ENCODE peak calls at places on chromosomes 13 and 19, in four cellular contexts. T is left ventricle myocardium inferior, V is suprapubic skin, C is stomach. U is an unnamed sample.
A peak's percentile ranks its signal among the peaks of the same experiment; 100 is the strongest.

GRCh38 chr13:88592105-88592504 is 920.9 kb downstream of the SLITRK5 start:
- DNase-seq in T (no peak), V (no peak), C (no peak), U (no peak)

GRCh38 chr13:20828540-20829364 is 55.0 kb upstream of the EEF1AKMT1 start:
- DNase-seq in T (no peak), V (no peak), C (no peak), U (no peak)

GRCh38 chr19:42409477-42409876 is 17.7 kb downstream of the LIPE start:
- DNase-seq in T (peak; percentile 55), V (no peak), C (peak; percentile 36), U (no peak)

GRCh38 chr13:46756977-46757376 is 40.0 kb downstream of the ESD start:
- DNase-seq in T (no peak), V (no peak), C (no peak), U (no peak)

GRCh38 chr19:4523306-4524110 is 5.2 kb upstream of the PLIN4 start:
- DNase-seq in T (peak; percentile 51), V (no peak), C (peak; percentile 69), U (no peak)

GRCh38 chr13:78398743-78399410 is 204.5 kb downstream of the POU4F1 start:
- DNase-seq in T (no peak), V (no peak), C (no peak), U (no peak)

GRCh38 chr19:34367424-34367957 is 2.5 kb downstream of the GPI start:
- DNase-seq in T (no peak), V (no peak), C (no peak), U (no peak)

GRCh38 chr13:20616059-20616797 is 49.3 kb downstream of the IFT88 start:
- DNase-seq in T (no peak), V (no peak), C (no peak), U (no peak)

GRCh38 chr13:30107126-30107525 is 200.2 kb downstream of the KATNAL1 start:
- DNase-seq in T (no peak), V (peak; percentile 11), C (no peak), U (no peak)

GRCh38 chr19:21680026-21680425 is 87.4 kb downstream of the ZNF100 start:
- DNase-seq in T (no peak), V (no peak), C (no peak), U (no peak)

GRCh38 chr13:42001580-42001979 is 40.7 kb upstream of the VWA8 start:
- DNase-seq in T (no peak), V (no peak), C (no peak), U (no peak)

GRCh38 chr19:53045536-53045935 is 996 bp downstream of the ERVV-2 start:
- DNase-seq in T (no peak), V (no peak), C (no peak), U (no peak)

GRCh38 chr19:11397089-11397610 is 13.0 kb upstream of the EPOR start:
- DNase-seq in T (no peak), V (no peak), C (no peak), U (no peak)

GRCh38 chr13:40920826-40921225 is 98.3 kb downstream of the ELF1 start:
- DNase-seq in T (no peak), V (no peak), C (no peak), U (no peak)

GRCh38 chr13:91362908-91363307 is 15.4 kb downstream of the MIR17HG start:
- DNase-seq in T (no peak), V (no peak), C (no peak), U (no peak)

GRCh38 chr19:53254451-53255341 is at the start of gene ZNF677:
- DNase-seq in T (peak; percentile 94), V (peak; percentile 93), C (peak; percentile 74), U (peak; percentile 92)

GRCh38 chr13:29923554-29924481 is 73.4 kb upstream of the UBL3 start:
- DNase-seq in T (peak; percentile 42), V (no peak), C (peak; percentile 94), U (peak; percentile 96)

GRCh38 chr19:16463341-16463990 is 8.3 kb downstream of the EPS15L1 start:
- DNase-seq in T (no peak), V (no peak), C (no peak), U (no peak)
- H3K27ac ChIP-seq in T (peak overlapping the region; percentile 95), V (no peak overlapping the region), C (no peak overlapping the region), U (no peak overlapping the region)

DNA sequence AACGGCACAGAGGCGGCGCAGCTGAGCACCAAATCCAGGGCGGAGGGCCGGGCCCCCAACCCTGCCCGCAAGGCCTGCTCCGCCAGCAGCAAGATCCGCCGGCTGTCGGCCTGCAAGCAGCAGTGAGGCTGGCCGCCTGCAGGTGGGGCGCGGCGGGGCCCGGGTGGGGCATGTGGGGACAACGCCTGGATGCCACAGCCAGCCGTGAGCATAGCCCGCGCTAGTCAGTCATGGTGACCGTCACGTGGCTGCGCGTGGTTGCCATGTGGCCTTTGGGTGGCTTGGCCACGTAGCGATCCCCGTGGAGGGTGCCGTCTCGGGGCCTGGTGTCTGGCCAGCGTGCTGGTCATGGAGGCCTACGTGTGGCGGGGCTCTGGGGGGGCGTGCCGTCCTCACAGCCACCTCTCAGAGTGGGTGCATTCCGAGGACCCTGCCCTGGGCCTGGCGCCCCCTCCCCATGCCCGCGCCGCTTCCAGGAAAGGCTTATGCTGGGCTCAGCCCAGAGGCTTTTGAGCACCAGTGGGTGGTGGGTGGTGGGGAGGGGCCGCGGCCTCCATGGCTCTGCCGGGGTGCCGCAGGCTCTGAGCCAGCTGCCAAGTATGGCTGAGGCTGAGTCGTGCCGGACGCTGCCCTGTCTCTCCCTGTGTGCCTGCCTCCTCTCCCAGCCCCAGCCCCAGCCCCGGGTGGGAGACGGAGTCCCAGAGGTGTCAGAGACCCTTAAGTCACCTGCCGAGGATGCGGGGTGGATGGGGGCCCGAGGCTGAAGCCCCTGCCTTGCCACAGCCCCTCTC is 11.1 kb downstream of the CBARP start:
- DNase-seq in T (no peak), V (no peak), C (no peak), U (no peak)
- H3K27me3 ChIP-seq in T (no peaks in the 10 kb centered on the region), V (no peaks in the 10 kb centered on the region), C (no peaks in the 10 kb centered on the region), U (no peaks in the 10 kb centered on the region)

GRCh38 chr19:47758433-47758784 is 13.1 kb downstream of the NOP53 start:
- DNase-seq in T (no peak), V (no peak), C (no peak), U (no peak)
- H3K27ac ChIP-seq in T (no peak overlapping the region), V (no peak overlapping the region), C (no peak overlapping the region), U (no peak overlapping the region)

GRCh38 chr13:111505175-111505777 is 184.8 kb downstream of the TEX29 start:
- DNase-seq in T (no peak), V (peak; percentile 28), C (peak; percentile 25), U (no peak)

GRCh38 chr13:111506621-111507020 is 186.2 kb downstream of the TEX29 start:
- DNase-seq in T (no peak), V (peak; percentile 62), C (no peak), U (no peak)

GRCh38 chr13:111503905-111504695 is 183.7 kb downstream of the TEX29 start:
- DNase-seq in T (no peak), V (peak; percentile 47), C (peak; percentile 11), U (no peak)

GRCh38 chr13:111508164-111508870 is 187.9 kb downstream of the TEX29 start:
- DNase-seq in T (no peak), V (peak; percentile 66), C (peak; percentile 10), U (no peak)

GRCh38 chr13:111506131-111506530 is 185.7 kb downstream of the TEX29 start:
- DNase-seq in T (no peak), V (peak; percentile 38), C (peak; percentile 21), U (no peak)
- H3K27me3 ChIP-seq in T (peaks cover 91% of the 10 kb centered on the region), V (peaks cover 22% of the 10 kb centered on the region), C (peaks cover 54% of the 10 kb centered on the region), U (no peaks in the 10 kb centered on the region)

GRCh38 chr13:99984134-99984462 is 2.5 kb downstream of the ZIC2 start:
- DNase-seq in T (no peak), V (no peak), C (no peak), U (no peak)
- H3K27ac ChIP-seq in T (no peak overlapping the region), V (no peak overlapping the region), C (no peak overlapping the region), U (no peak overlapping the region)

DNA sequence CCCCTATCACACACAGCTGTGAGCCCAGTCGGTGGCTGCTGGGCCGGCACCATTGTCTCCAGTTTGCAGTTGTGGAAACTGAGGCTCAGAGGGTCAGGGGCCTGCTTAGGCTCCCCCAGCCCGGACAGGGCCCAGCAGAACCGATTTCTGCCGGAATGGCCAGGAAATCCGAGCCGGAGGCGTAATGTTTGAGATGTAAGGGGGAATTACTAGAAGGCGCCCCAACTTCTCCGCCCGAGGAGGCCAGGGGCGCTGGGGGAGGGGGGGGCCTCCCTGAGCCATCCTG is 962 bp downstream of the KISS1R start:
- DNase-seq in T (no peak), V (no peak), C (no peak), U (no peak)
- H3K27me3 ChIP-seq in T (peaks cover 56% of the 10 kb centered on the region), V (peaks cover 48% of the 10 kb centered on the region), C (peaks cover 57% of the 10 kb centered on the region), U (peaks cover 17% of the 10 kb centered on the region)

DNA sequence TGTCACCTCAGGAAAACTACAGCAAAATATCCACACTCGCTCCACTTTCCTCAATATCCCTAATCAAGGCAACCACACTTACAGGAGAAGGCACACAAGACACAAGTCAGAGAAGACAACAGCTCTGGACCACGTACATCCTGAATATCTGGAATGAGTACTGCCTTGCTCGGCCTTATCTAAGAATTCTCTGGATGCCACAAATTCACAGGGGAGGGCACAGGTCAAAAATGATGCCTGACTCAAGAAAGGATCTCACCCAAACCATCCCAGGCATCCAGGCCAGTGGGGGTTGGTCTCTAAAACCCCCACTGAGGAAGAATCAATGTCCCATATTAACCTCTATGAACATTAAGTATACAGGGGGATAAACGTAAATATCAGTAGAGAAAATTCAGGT is 29.9 kb downstream of the ATP7B start:
- DNase-seq in T (no peak), V (no peak), C (no peak), U (no peak)
- H3K27ac ChIP-seq in T (no peak overlapping the region), V (no peak overlapping the region), C (no peak overlapping the region), U (no peak overlapping the region)

U was measured in ascending aorta.